ENCODE peak calls at places on chromosomes 16 and 17, in ten cellular contexts. O, S, Y, G, T, A, C, R, H and V are unnamed samples.

GRCh38 chr17:82880620-82881019 is 40.8 kb upstream of the ZNF750 start:
- DNase-seq in T (no peak), H (no peak), O (no peak), A (no peak), S (no peak), R (no peak), C (no peak), G (no peak), Y (no peak), V (no peak)

GRCh38 chr16:65318590-65319267 is 196.9 kb upstream of the CDH11 start:
- DNase-seq in A (no peak), H (no peak), R (no peak), T (no peak), G (peak), C (no peak), O (no peak), S (no peak), Y (no peak), V (no peak)

GRCh38 chr17:30969989-30970680 is 704 bp upstream of the RNF135 start:
- DNase-seq in A (no peak), O (no peak), R (no peak), H (no peak), S (no peak), C (no peak), Y (no peak), G (peak), T (peak), V (no peak)

GRCh38 chr17:81868674-81869220 is 2.4 kb downstream of the ARHGDIA start:
- DNase-seq in H (peak), S (no peak), O (no peak), R (no peak), G (peak), Y (peak), C (peak), A (no peak), T (peak), V (no peak)

GRCh38 chr17:27559506-27559931 is 71.5 kb upstream of the LGALS9 start:
- DNase-seq in C (no peak), G (no peak), H (no peak), A (no peak), O (no peak), R (no peak), Y (peak), T (no peak), S (no peak), V (no peak)

GRCh38 chr16:79261461-79261860 is 339.1 kb downstream of the MAF start:
- DNase-seq in A (no peak), R (no peak), S (peak), C (peak), G (peak), H (peak), T (no peak), O (no peak), Y (no peak), V (peak)

GRCh38 chr17:81420769-81421462 is 25.7 kb downstream of the BAHCC1 start:
- DNase-seq in S (no peak), Y (peak), A (peak), H (peak), G (no peak), O (no peak), C (no peak), R (no peak), T (no peak), V (peak)

GRCh38 chr17:77596491-77597420 is 361.7 kb upstream of the TNRC6C start:
- DNase-seq in H (no peak), S (no peak), Y (no peak), C (no peak), T (no peak), G (no peak), R (no peak), A (no peak), O (no peak), V (no peak)

GRCh38 chr17:4535667-4536258 is 19.4 kb downstream of the MYBBP1A start:
- DNase-seq in S (no peak), H (no peak), G (peak), T (no peak), Y (no peak), O (no peak), A (no peak), R (no peak), C (no peak), V (peak)

GRCh38 chr17:49227436-49228261 is 2.9 kb downstream of the PHOSPHO1 start:
- DNase-seq in G (peak), O (peak), T (peak), R (peak), A (no peak), H (peak), S (peak), C (peak), Y (peak), V (no peak)

GRCh38 chr17:5562661-5563360 is 21.5 kb downstream of the NLRP1 start:
- DNase-seq in O (no peak), G (no peak), C (no peak), R (no peak), S (no peak), Y (no peak), H (no peak), A (no peak), T (no peak), V (no peak)

GRCh38 chr17:78769200-78769773 is 12.8 kb downstream of the CYTH1 start:
- DNase-seq in A (no peak), G (peak), O (no peak), Y (no peak), C (no peak), S (no peak), T (no peak), R (no peak), H (no peak), V (no peak)

GRCh38 chr16:15970743-15971434 is 21.5 kb downstream of the ABCC1 start:
- DNase-seq in H (no peak), G (peak), Y (no peak), C (no peak), A (no peak), O (no peak), T (no peak), R (no peak), S (no peak), V (no peak)

GRCh38 chr16:970379-970765 is 412 bp downstream of the LMF1 start:
- DNase-seq in O (no peak), T (peak), G (no peak), R (no peak), H (no peak), C (no peak), S (no peak), A (no peak), Y (no peak), V (no peak)

GRCh38 chr16:54121539-54122295 is 164.9 kb downstream of the IRX3 start:
- DNase-seq in G (no peak), O (no peak), A (no peak), H (no peak), T (no peak), R (no peak), S (no peak), C (no peak), Y (no peak), V (peak)

GRCh38 chr17:40900819-40901356 is 15.8 kb upstream of the KRT20 start:
- DNase-seq in C (no peak), G (no peak), S (no peak), R (no peak), Y (no peak), O (no peak), H (no peak), T (no peak), A (no peak), V (no peak)

GRCh38 chr17:40906613-40907012 is 21.6 kb upstream of the KRT20 start:
- DNase-seq in G (no peak), C (no peak), O (no peak), A (no peak), T (no peak), Y (no peak), S (no peak), R (no peak), H (no peak), V (no peak)

GRCh38 chr17:40901981-40902862 is 17.2 kb upstream of the KRT20 start:
- DNase-seq in O (no peak), Y (no peak), S (no peak), A (no peak), H (no peak), R (no peak), T (peak), G (peak), C (no peak), V (no peak)

GRCh38 chr17:40905370-40905769 is 20.3 kb upstream of the KRT20 start:
- DNase-seq in A (no peak), S (no peak), R (no peak), O (no peak), C (no peak), Y (no peak), G (no peak), H (no peak), T (no peak), V (no peak)

DNA sequence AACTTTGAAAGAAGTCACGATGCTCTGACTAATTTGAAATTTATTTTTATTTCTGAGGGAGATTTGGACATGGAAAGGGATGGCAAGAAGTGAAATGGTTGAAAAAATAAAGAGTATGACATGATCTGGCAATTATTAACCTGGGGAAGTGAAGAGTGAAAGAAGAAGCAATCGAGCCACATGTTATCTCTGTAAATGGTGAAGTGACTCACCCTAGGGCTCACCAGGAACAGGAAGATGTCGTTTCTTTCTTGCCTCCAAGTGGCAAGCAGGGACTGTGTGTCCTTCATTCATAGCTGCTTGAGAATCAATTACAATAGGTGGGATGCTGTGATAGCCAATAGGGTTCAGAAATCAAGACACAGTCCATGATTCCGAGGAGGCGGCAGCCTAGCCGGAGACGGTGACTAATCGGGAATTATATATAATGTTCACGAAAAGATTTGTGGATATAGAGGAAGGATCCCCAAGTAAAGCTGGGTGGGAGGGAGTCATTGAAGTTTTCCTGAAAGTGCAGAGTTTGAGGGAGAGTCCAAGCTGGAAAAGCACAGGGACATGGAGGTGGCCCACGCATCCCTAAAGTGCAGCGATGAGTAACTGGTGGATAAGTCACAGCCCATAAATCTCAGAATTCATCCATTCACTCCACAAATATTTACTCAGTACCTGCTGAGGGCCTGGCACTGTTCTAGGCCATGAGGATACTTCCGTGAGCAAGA is 18.2 kb upstream of the KRT20 start:
- DNase-seq in R (no peak), Y (peak), G (no peak), O (no peak), C (peak), H (no peak), A (no peak), S (no peak), T (peak), V (no peak)
- H3K27ac ChIP-seq in R (no peak), Y (no peak), G (no peak), O (no peak), C (no peak), H (no peak), A (no peak), S (no peak), T (peak), V (no peak)

DNA sequence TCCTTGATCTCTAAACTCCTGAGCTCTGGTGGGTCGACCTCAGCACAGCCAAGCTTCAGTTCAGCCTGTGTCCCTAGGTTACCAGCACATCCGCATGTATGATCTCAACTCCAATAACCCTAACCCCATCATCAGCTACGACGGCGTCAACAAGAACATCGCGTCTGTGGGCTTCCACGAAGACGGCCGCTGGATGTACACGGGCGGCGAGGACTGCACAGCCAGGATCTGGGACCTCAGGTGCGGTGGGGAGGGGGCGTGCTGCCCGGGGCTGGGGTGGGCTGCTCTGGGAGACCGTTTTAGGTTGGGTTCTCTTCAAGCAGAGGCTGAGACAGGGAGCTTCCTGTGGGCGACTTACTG is 1.1 kb downstream of the MLST8 start:
- DNase-seq in R (no peak), T (no peak), G (no peak), C (no peak), S (no peak), A (no peak), O (no peak), H (no peak), Y (no peak), V (peak)
- H3K27ac ChIP-seq in R (no peak), T (peak), G (no peak), C (peak), S (peak), A (no peak), O (peak), H (no peak), Y (peak), V (peak)

GRCh38 chr17:42131971-42132370 is 9.4 kb downstream of the HSPB9 start:
- DNase-seq in A (no peak), G (no peak), Y (peak), O (no peak), T (no peak), R (no peak), S (no peak), C (no peak), H (no peak), V (no peak)

GRCh38 chr17:42132941-42133340 is 10.3 kb downstream of the HSPB9 start:
- DNase-seq in A (no peak), H (no peak), C (no peak), R (no peak), O (no peak), Y (peak), G (no peak), T (no peak), S (no peak), V (peak)

GRCh38 chr17:42130310-42130936 is 7.8 kb downstream of the HSPB9 start:
- DNase-seq in C (no peak), Y (no peak), G (peak), R (no peak), S (no peak), A (no peak), H (no peak), T (no peak), O (no peak), V (no peak)

GRCh38 chr17:42129109-42129837 is 6.7 kb downstream of the HSPB9 start:
- DNase-seq in Y (no peak), R (no peak), C (no peak), G (no peak), S (no peak), H (peak), T (no peak), O (no peak), A (no peak), V (peak)

DNA sequence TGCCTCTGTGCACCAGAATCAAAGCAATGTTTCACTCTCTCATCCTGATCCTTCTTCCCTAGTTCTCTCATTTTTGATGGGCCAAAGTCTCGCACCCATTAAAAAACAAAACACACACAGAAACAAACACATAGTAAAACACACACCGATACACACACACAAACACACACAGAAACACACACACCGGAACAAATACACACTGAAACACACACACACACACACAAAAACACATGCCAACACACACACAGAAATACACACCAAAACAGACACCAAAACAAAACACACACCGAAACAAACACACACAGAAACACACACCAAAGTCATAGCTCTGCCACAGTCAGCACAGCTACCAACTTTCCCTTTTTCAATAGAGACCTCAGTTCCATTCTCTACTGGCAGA is 8.6 kb downstream of the HSPB9 start:
- DNase-seq in R (no peak), C (no peak), Y (no peak), A (no peak), G (no peak), T (no peak), S (no peak), H (no peak), O (no peak), V (no peak)
- H3K27ac ChIP-seq in R (no peak), C (no peak), Y (no peak), A (peak), G (no peak), T (no peak), S (peak), H (no peak), O (no peak), V (peak)

GRCh38 chr17:32489320-32490100 is 2.7 kb downstream of the CDK5R1 start:
- DNase-seq in A (no peak), R (no peak), G (no peak), Y (no peak), T (no peak), S (no peak), H (no peak), C (no peak), O (no peak), V (no peak)
- H3K27ac ChIP-seq in A (no peak), R (no peak), G (no peak), Y (no peak), T (no peak), S (no peak), H (no peak), C (no peak), O (peak), V (no peak)

GRCh38 chr16:87496101-87496801 is 3.4 kb upstream of the ZCCHC14 start:
- DNase-seq in R (no peak), A (no peak), Y (no peak), O (peak), S (no peak), T (no peak), H (no peak), C (no peak), G (no peak), V (no peak)
- H3K27ac ChIP-seq in R (no peak), A (no peak), Y (no peak), O (no peak), S (no peak), T (no peak), H (no peak), C (no peak), G (no peak), V (no peak)

GRCh38 chr17:58345500-58345899 is 6.5 kb downstream of the SUPT4H1 start:
- DNase-seq in A (no peak), C (no peak), O (no peak), G (no peak), S (no peak), T (no peak), R (no peak), H (no peak), Y (no peak), V (no peak)
- H3K27ac ChIP-seq in A (no peak), C (no peak), O (peak), G (no peak), S (no peak), T (no peak), R (peak), H (no peak), Y (no peak), V (no peak)

GRCh38 chr17:16987830-16988601 is 16.1 kb upstream of the TNFRSF13B start:
- DNase-seq in R (peak), T (peak), G (peak), O (peak), C (peak), H (peak), S (peak), Y (peak), A (no peak), V (no peak)
- H3K27ac ChIP-seq in R (no peak), T (no peak), G (no peak), O (peak), C (no peak), H (no peak), S (peak), Y (no peak), A (no peak), V (peak)